ENCODE peak calls at places on chromosomes 2 and 18, in nine cellular contexts. S is GM06990, A is OCI-LY7, J is mucosa of descending colon, R is omental fat pad, F is HFFc6, U is dorsolateral prefrontal cortex, Q is prostate gland, D is left lung. G is an unnamed sample.

GRCh38 chr2:31057691-31058090 is 80.5 kb downstream of the GALNT14 start:
- DNase-seq in F (no peak), R (no peak), S (no peak), Q (no peak), A (no peak), U (no peak), D (no peak), J (no peak), G (no peak)

GRCh38 chr2:161400076-161400475 is 16.0 kb upstream of the TBR1 start:
- DNase-seq in D (no peak), J (no peak), U (no peak), F (no peak), Q (no peak), S (no peak), R (no peak), A (no peak), G (no peak)

GRCh38 chr2:233901884-233902283 is 15.3 kb upstream of the TRPM8 start:
- DNase-seq in D (no peak), F (no peak), J (no peak), Q (no peak), A (no peak), R (no peak), U (no peak), S (no peak), G (no peak)

GRCh38 chr2:111642576-111643327 is 241.2 kb downstream of the ANAPC1 start:
- DNase-seq in U (no peak), S (no peak), J (no peak), R (no peak), D (no peak), A (peak; percentile 38), Q (no peak), F (no peak), G (no peak)

GRCh38 chr18:22214731-22215528 is 45.5 kb downstream of the GATA6 start:
- DNase-seq in F (no peak), A (no peak), R (no peak), J (no peak), Q (no peak), D (no peak), S (no peak), U (no peak), G (no peak)

GRCh38 chr2:240503375-240503774 is 54.4 kb downstream of the ANKMY1 start:
- DNase-seq in S (no peak), J (no peak), A (no peak), D (no peak), U (peak; percentile 24), Q (no peak), F (no peak), R (peak; percentile 3), G (peak; percentile 29)

GRCh38 chr18:62938006-62938405 is 222.7 kb downstream of the PHLPP1 start:
- DNase-seq in R (no peak), Q (no peak), U (no peak), S (no peak), A (no peak), J (no peak), D (no peak), F (peak; percentile 57), G (no peak)

GRCh38 chr18:14974576-14974975 is 226.6 kb downstream of the ANKRD30B start:
- DNase-seq in U (no peak), J (no peak), A (no peak), Q (no peak), F (no peak), S (no peak), R (no peak), D (no peak), G (no peak)

GRCh38 chr18:11713756-11714155 is 24.7 kb downstream of the GNAL start:
- DNase-seq in S (no peak), R (no peak), Q (no peak), D (no peak), U (no peak), J (no peak), F (no peak), A (no peak), G (no peak)

GRCh38 chr2:29610569-29610968 is 310.8 kb downstream of the ALK start:
- DNase-seq in D (no peak), R (no peak), J (no peak), U (no peak), S (no peak), F (no peak), A (no peak), Q (no peak), G (no peak)

GRCh38 chr2:149702571-149702970 is 115.0 kb upstream of the MMADHC start:
- DNase-seq in A (no peak), R (no peak), D (no peak), F (no peak), U (no peak), S (no peak), Q (no peak), J (no peak), G (no peak)

GRCh38 chr18:44464401-44465185 is 216.1 kb upstream of the SETBP1 start:
- DNase-seq in U (no peak), F (no peak), S (no peak), Q (no peak), R (no peak), D (no peak), J (no peak), A (no peak), G (no peak)

GRCh38 chr18:75491361-75491760 is 63.9 kb upstream of the SMIM21 start:
- DNase-seq in A (no peak), Q (no peak), J (no peak), U (no peak), R (no peak), D (no peak), F (no peak), S (no peak), G (no peak)

GRCh38 chr2:51705418-51705817 is 673.5 kb upstream of the NRXN1 start:
- DNase-seq in R (no peak), J (no peak), U (no peak), A (no peak), S (no peak), D (no peak), F (no peak), Q (no peak), G (no peak)

GRCh38 chr2:238228700-238229099 is 11.1 kb downstream of the HES6 start:
- DNase-seq in A (no peak), S (no peak), Q (no peak), R (no peak), D (no peak), J (no peak), F (no peak), U (no peak), G (no peak)

GRCh38 chr2:209614630-209615369 is 156.8 kb upstream of the UNC80 start:
- DNase-seq in R (no peak), F (no peak), A (no peak), Q (no peak), S (no peak), D (no peak), J (no peak), U (no peak), G (no peak)

GRCh38 chr2:58067001-58067400 is 20.4 kb downstream of the VRK2 start:
- DNase-seq in Q (no peak), S (no peak), J (no peak), A (no peak), U (no peak), F (no peak), R (no peak), D (no peak), G (no peak)

GRCh38 chr18:62716679-62717058 is 1.3 kb downstream of the PHLPP1 start:
- DNase-seq in U (peak; percentile 65), Q (peak; percentile 43), R (no peak), J (peak; percentile 78), F (no peak), S (no peak), D (peak; percentile 57), A (peak; percentile 34), G (peak; percentile 45)

GRCh38 chr2:241108271-241109209 is 6.5 kb upstream of the MTERF4 start:
- DNase-seq in F (no peak), J (no peak), U (no peak), Q (no peak), D (no peak), S (no peak), R (no peak), A (no peak), G (no peak)

GRCh38 chr2:28369355-28369754 is 23.3 kb upstream of the FOSL2 start:
- DNase-seq in S (no peak), R (no peak), U (no peak), A (no peak), F (no peak), D (no peak), J (no peak), Q (no peak), G (no peak)

GRCh38 chr2:129233751-129234406 is 745.6 kb upstream of the RAB6C start:
- DNase-seq in J (no peak), U (no peak), S (no peak), D (no peak), A (no peak), F (no peak), Q (peak; percentile 45), R (no peak), G (no peak)

GRCh38 chr2:175478369-175478768 is 296.9 kb upstream of the ATP5MC3 start:
- DNase-seq in J (no peak), A (no peak), U (no peak), Q (no peak), F (no peak), S (no peak), R (no peak), D (no peak), G (no peak)

GRCh38 chr2:37201766-37202165 is 5.5 kb downstream of the CEBPZOS start:
- DNase-seq in R (no peak), A (peak; percentile 16), F (no peak), Q (no peak), D (no peak), J (no peak), S (no peak), U (no peak), G (no peak)
- TF ChIP-seq CTCF in R (no peak), A (no peak), F (no peak), Q (no peak), D (no peak), J (no peak), S (no peak), U (no peak), G (no peak)

GRCh38 chr18:10006261-10006903 is 92.6 kb downstream of the VAPA start:
- DNase-seq in S (no peak), D (no peak), U (no peak), J (no peak), Q (no peak), R (no peak), A (peak; percentile 30), F (peak; percentile 36), G (no peak)
- TF ChIP-seq CTCF in S (no peak), D (peak; percentile 29), U (peak; percentile 47), J (no peak), Q (peak; percentile 25), R (no peak), A (peak; percentile 45), F (peak; percentile 48), G (no peak)

GRCh38 chr2:190853659-190854386 is 26.8 kb upstream of the GLS start:
- DNase-seq in Q (no peak), A (no peak), F (no peak), D (no peak), U (no peak), J (no peak), S (no peak), R (no peak), G (no peak)
- TF ChIP-seq CTCF in Q (no peak), A (no peak), F (no peak), D (no peak), U (no peak), J (no peak), S (no peak), R (no peak), G (no peak)

GRCh38 chr2:79511320-79511951 is 1.4 kb upstream of the CTNNA2 start:
- DNase-seq in R (no peak), Q (no peak), D (no peak), F (no peak), U (no peak), A (peak; percentile 2), S (no peak), J (peak; percentile 48), G (peak; percentile 80)

GRCh38 chr2:79512442-79513401 is at the start of gene CTNNA2:
- DNase-seq in Q (no peak), F (no peak), D (no peak), S (peak; percentile 39), R (no peak), J (peak; percentile 43), U (peak; percentile 83), A (no peak), G (peak; percentile 75)
- TF ChIP-seq CTCF in Q (no peak), F (no peak), D (no peak), S (no peak), R (no peak), J (no peak), U (peak; percentile 28), A (no peak), G (no peak)